ENCODE peak calls at places on chromosomes 6 and 20, in four cellular contexts. E, S, R and T are unnamed samples.

GRCh38 chr6:117169060-117169635 is 96.2 kb upstream of the VGLL2 start:
- DNase-seq in R (no peak), S (no peak), E (no peak), T (no peak)

GRCh38 chr20:24779886-24780285 is 169.2 kb upstream of the CST7 start:
- DNase-seq in E (no peak), S (no peak), R (no peak), T (no peak)

GRCh38 chr6:41531591-41532582 is 14.3 kb upstream of the FOXP4 start:
- DNase-seq in R (peak), S (no peak), E (no peak), T (no peak)

GRCh38 chr6:109579361-109579760 is 96.3 kb upstream of the ZBTB24 start:
- DNase-seq in S (no peak), R (no peak), E (no peak), T (no peak)

GRCh38 chr6:10643214-10643641 is 51.2 kb downstream of the C6orf52 start:
- DNase-seq in E (no peak), S (no peak), R (no peak), T (no peak)

GRCh38 chr6:2546941-2547716 is 203.6 kb downstream of the MYLK4 start:
- DNase-seq in S (no peak), R (no peak), E (no peak), T (no peak)

GRCh38 chr6:164109770-164110140 is 695.2 kb downstream of the QKI start:
- DNase-seq in R (peak), E (peak), S (no peak), T (peak)

GRCh38 chr6:14452567-14453527 is 335.3 kb downstream of the CD83 start:
- DNase-seq in S (no peak), R (peak), E (no peak), T (no peak)

GRCh38 chr6:111230351-111231077 is 143.2 kb downstream of the SLC16A10 start:
- DNase-seq in S (no peak), R (no peak), E (no peak), T (no peak)

GRCh38 chr6:14612016-14612415 is 494.4 kb downstream of the CD83 start:
- DNase-seq in R (no peak), S (no peak), E (no peak), T (no peak)

GRCh38 chr20:25081065-25081729 is 744 bp downstream of the VSX1 start:
- DNase-seq in S (no peak), E (peak), R (no peak), T (no peak)

GRCh38 chr6:157849288-157850017 is 26.4 kb downstream of the SNX9 start:
- DNase-seq in S (no peak), E (no peak), R (no peak), T (no peak)

GRCh38 chr6:95949985-95950384 is 65.8 kb upstream of the FUT9 start:
- DNase-seq in S (no peak), R (no peak), E (no peak), T (no peak)

GRCh38 chr20:20731945-20732296 is 19.5 kb upstream of the RALGAPA2 start:
- DNase-seq in S (no peak), E (no peak), R (no peak), T (no peak)

GRCh38 chr6:26097268-26097875 is 10.1 kb downstream of the HFE start:
- DNase-seq in S (peak), E (peak), R (peak), T (peak)

GRCh38 chr6:21754891-21755290 is 161.3 kb downstream of the SOX4 start:
- DNase-seq in E (no peak), S (no peak), R (no peak), T (no peak)

GRCh38 chr6:16624631-16625299 is 136.5 kb downstream of the ATXN1 start:
- DNase-seq in R (no peak), S (no peak), E (no peak), T (no peak)

GRCh38 chr6:34556031-34556471 is at the start of gene SPDEF:
- DNase-seq in E (no peak), S (peak), R (no peak), T (no peak)

GRCh38 chr20:977021-977420 is 25.1 kb downstream of the RSPO4 start:
- DNase-seq in R (no peak), E (no peak), S (no peak), T (no peak)

GRCh38 chr6:155832596-155832995 is 377.0 kb upstream of the NOX3 start:
- DNase-seq in R (no peak), S (peak), E (no peak), T (no peak)

GRCh38 chr6:21111399-21111725 is 482.2 kb upstream of the SOX4 start:
- DNase-seq in S (peak), R (no peak), E (no peak), T (no peak)

GRCh38 chr20:25296094-25297093 is 48.5 kb downstream of the PYGB start:
- DNase-seq in S (peak), E (peak), R (peak), T (peak)

GRCh38 chr6:31930962-31931361 is 3.4 kb downstream of the C2 start:
- DNase-seq in E (no peak), R (no peak), S (no peak), T (no peak)

GRCh38 chr6:14025160-14025559 is 92.4 kb upstream of the CD83 start:
- DNase-seq in R (no peak), S (no peak), E (no peak), T (no peak)

GRCh38 chr20:63692436-63693078 is 3.9 kb upstream of the TNFRSF6B start:
- DNase-seq in S (no peak), R (no peak), E (no peak), T (no peak)

GRCh38 chr20:63533388-63533787 is 3.8 kb downstream of the PTK6 start:
- DNase-seq in E (no peak), S (no peak), R (no peak), T (no peak)

GRCh38 chr6:42137192-42137753 is 5.1 kb downstream of the C6orf132 start:
- DNase-seq in S (peak), R (peak), E (peak), T (no peak)

GRCh38 chr6:6646859-6647258 is 58.3 kb downstream of the LY86 start:
- DNase-seq in R (peak), S (no peak), E (no peak), T (no peak)

GRCh38 chr6:33007831-33008395 is 1.5 kb downstream of the HLA-DOA start:
- DNase-seq in E (no peak), R (no peak), S (no peak), T (no peak)

GRCh38 chr6:137872071-137872470 is 5.0 kb downstream of the TNFAIP3 start:
- DNase-seq in R (no peak), E (no peak), S (no peak), T (no peak)

GRCh38 chr6:44435500-44435899 is 48.0 kb downstream of the CDC5L start:
- DNase-seq in S (no peak), R (no peak), E (no peak), T (no peak)

GRCh38 chr20:35434085-35435005 is 3.7 kb downstream of the GDF5 start:
- DNase-seq in R (no peak), S (no peak), E (no peak), T (no peak)

GRCh38 chr20:12166053-12166717 is 248.5 kb downstream of the BTBD3 start:
- DNase-seq in R (no peak), E (no peak), S (no peak), T (no peak)

GRCh38 chr6:140897804-140898573 is 1234.7 kb upstream of the GJE1 start:
- DNase-seq in E (no peak), S (peak), R (peak), T (peak)

GRCh38 chr6:18845891-18846290 is 458.7 kb downstream of the RNF144B start:
- DNase-seq in R (no peak), E (no peak), S (no peak), T (no peak)

DNA sequence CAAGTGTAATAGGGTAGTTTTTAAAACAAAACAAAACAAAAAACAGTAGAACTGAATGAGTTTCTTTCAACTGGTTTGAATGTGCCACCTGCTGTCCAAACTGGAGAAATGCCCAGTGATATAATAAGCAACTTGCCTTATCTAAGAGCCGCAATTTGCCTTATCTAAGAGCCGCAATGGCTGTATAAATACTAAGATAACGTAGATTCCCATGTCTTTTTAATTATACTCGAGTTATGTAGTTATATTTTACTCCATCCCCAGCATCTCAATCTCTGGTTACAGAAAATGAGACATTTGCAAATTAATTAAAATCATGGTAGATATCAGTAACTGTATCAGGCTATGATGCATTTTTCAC is 67.2 kb downstream of the RPP40 start:
- DNase-seq in R (peak), S (peak), E (no peak), T (peak)
- TF ChIP-seq ELF4 in R (no peak), S (no peak), E (no peak), T (no peak)

GRCh38 chr6:91476000-91476399 is 889.1 kb upstream of the MAP3K7 start:
- DNase-seq in R (no peak), S (peak), E (no peak), T (peak)
- TF ChIP-seq ELF4 in R (no peak), S (no peak), E (no peak), T (no peak)

DNA sequence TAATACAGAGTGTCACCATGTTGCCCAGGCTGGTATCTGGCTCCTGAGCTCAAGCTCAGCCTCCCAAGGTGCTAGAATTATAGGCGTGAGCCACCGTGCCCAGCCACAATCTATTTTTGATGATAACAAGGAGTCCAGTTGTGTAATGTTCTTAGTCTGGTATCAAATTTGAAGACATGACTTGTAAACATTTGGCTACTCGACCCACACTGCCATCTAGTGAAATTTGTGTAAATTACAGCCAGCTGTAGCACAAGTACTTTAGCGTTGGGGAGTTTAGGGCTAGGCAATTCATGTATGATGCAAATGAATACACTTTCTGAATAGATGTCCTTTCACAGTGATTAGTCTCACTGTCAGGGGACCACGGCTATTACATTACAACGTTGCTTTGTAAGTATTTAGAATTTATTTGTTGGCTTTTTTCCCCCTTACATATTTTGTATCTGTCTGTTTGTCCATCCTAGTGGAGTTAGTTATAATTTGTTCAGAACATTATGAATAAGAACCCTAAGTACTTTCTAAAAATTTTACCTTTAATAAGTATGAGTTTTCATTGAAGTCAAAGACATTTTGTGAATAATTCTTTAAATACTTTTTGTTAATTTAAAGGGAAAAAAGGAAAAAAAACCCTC is 139.7 kb downstream of the PRDM13 start:
- DNase-seq in R (peak), S (peak), E (peak), T (peak)
- TF ChIP-seq ELF4 in R (no peak), S (no peak), E (no peak), T (no peak)

GRCh38 chr6:154765273-154765672 is 32.1 kb downstream of the SCAF8 start:
- DNase-seq in E (no peak), S (no peak), R (no peak), T (no peak)

GRCh38 chr6:154766993-154767392 is 33.8 kb downstream of the SCAF8 start:
- DNase-seq in R (no peak), S (no peak), E (no peak), T (no peak)

GRCh38 chr6:154766288-154766687 is 33.1 kb downstream of the SCAF8 start:
- DNase-seq in S (no peak), R (no peak), E (no peak), T (no peak)

GRCh38 chr6:154767419-154767818 is 34.2 kb downstream of the SCAF8 start:
- DNase-seq in E (no peak), R (no peak), S (no peak), T (no peak)

DNA sequence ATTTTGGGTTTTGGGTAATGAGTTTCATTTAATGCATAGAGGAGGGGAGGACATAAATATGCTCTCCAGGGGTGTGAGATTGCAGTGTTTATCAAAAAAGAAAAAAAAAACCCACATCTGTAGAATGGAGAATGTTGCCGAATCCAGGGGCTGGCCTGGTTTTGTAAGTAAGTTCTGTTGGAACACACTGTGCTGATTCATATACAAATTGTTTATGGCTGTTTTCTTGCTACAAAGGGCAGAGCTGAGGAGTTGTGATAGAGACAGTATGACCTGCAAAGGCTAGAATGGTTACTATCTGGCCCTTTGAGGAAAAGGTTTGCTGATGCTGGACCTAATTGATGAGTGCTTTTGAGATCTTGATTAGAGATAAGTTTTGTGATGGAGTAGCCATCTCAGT is 30.4 kb downstream of the SCAF8 start:
- DNase-seq in R (no peak), E (no peak), S (no peak), T (no peak)
- TF ChIP-seq ELF4 in R (no peak), E (no peak), S (no peak), T (no peak)

GRCh38 chr6:38025431-38025830 is 205.9 kb downstream of the ZFAND3 start:
- DNase-seq in S (no peak), E (no peak), R (no peak), T (no peak)

GRCh38 chr6:38024908-38025307 is 205.4 kb downstream of the ZFAND3 start:
- DNase-seq in S (no peak), R (no peak), E (no peak), T (no peak)

GRCh38 chr6:38033442-38033982 is 214.0 kb downstream of the ZFAND3 start:
- DNase-seq in S (no peak), E (no peak), R (no peak), T (no peak)

GRCh38 chr6:38030380-38030779 is 210.9 kb downstream of the ZFAND3 start:
- DNase-seq in S (no peak), E (no peak), R (no peak), T (no peak)

GRCh38 chr6:38027685-38028373 is 208.3 kb downstream of the ZFAND3 start:
- DNase-seq in E (no peak), R (no peak), S (no peak), T (no peak)
- TF ChIP-seq ELF4 in E (no peak), R (no peak), S (no peak), T (no peak)

DNA sequence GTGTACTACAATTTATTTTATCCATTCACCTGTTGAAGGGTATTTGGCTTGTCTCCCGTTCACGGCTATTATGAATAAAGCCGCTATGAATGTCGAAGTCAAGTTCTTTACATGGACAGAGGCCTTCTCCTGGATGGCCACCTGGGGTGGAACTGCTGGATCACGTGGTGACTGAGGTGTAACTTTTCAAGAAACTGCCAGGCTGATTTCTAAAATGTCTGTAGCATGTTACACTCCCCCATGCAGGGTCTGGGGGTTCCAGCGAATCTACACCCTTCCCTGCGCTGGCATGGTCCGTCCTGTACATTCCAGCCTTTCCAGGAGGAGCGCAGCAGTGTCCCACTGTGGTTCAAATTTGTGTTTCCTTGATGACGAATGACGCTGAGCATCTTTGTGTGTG is 106.9 kb downstream of the TAF4 start:
- DNase-seq in R (no peak), E (no peak), S (no peak), T (no peak)
- TF ChIP-seq ELF4 in R (no peak), E (no peak), S (no peak), T (no peak)

GRCh38 chr20:50855498-50856474 is 60.9 kb downstream of the BCAS4 start:
- DNase-seq in R (no peak), E (peak), S (peak), T (no peak)
- TF ChIP-seq ELF4 in R (no peak), E (no peak), S (no peak), T (no peak)

DNA sequence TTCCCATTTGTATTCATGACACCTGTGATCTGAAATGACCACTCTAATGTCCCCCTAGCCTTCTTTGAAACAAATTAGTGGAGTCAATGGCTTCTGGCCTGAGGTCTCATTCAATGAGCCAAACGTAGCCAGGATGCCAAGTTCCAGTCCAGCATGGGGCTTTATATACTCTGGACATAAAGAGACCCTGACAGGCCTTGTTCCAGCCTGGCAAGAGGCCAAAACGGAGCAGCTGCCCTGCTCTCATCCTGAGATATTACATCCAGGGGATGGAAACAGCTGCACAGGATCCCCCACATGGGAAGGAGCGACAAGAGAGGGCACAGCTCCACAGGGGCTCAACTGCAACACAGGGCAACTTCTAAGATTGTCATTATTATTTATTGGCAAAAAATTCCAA is 437.8 kb downstream of the CDH26 start:
- DNase-seq in S (no peak), E (no peak), R (no peak), T (no peak)
- TF ChIP-seq ELF4 in S (no peak), E (no peak), R (no peak), T (no peak)